ENCODE peak calls at places on chromosome 14, in four cellular contexts. A, Q, H and T are unnamed samples.

GRCh38 chr14:102362084-102362483 is 606 bp downstream of the CINP start:
- DNase-seq in Q (no peak), A (no peak), H (no peak), T (peak; percentile 14)

GRCh38 chr14:103449762-103450161 is 64.5 kb downstream of the MARK3 start:
- DNase-seq in H (no peak), Q (no peak), A (no peak), T (no peak)

GRCh38 chr14:93094121-93094918 is 21.4 kb downstream of the ITPK1 start:
- DNase-seq in H (no peak), A (no peak), Q (no peak), T (no peak)

GRCh38 chr14:104436741-104437701 is 142.5 kb upstream of the C14orf180 start:
- DNase-seq in H (no peak), A (no peak), Q (no peak), T (no peak)

GRCh38 chr14:63737582-63738006 is 9.7 kb upstream of the SGPP1 start:
- DNase-seq in H (no peak), Q (no peak), A (no peak), T (no peak)

GRCh38 chr14:74135386-74135785 is 50.6 kb downstream of the LIN52 start:
- DNase-seq in Q (no peak), H (no peak), A (no peak), T (no peak)

GRCh38 chr14:96285667-96286066 is 29.7 kb downstream of the BDKRB1 start:
- DNase-seq in A (no peak), H (no peak), Q (no peak), T (no peak)

GRCh38 chr14:93977790-93978581 is 1.6 kb upstream of the ASB2 start:
- DNase-seq in H (no peak), A (no peak), Q (peak; percentile 40), T (no peak)

GRCh38 chr14:24384169-24384568 is 14.6 kb upstream of the NYNRIN start:
- DNase-seq in Q (no peak), A (no peak), H (no peak), T (no peak)

GRCh38 chr14:89983375-89983774 is 27.6 kb downstream of the TDP1 start:
- DNase-seq in H (no peak), Q (no peak), A (no peak), T (no peak)

GRCh38 chr14:21498540-21499526 is 12.3 kb downstream of the METTL3 start:
- DNase-seq in H (no peak), Q (no peak), A (peak; percentile 81), T (no peak)

GRCh38 chr14:62736426-62737043 is 308.7 kb downstream of the KCNH5 start:
- DNase-seq in H (no peak), A (no peak), Q (no peak), T (no peak)

GRCh38 chr14:31229638-31230229 is 22.1 kb upstream of the HECTD1 start:
- DNase-seq in A (no peak), Q (no peak), H (no peak), T (peak; percentile 3)

GRCh38 chr14:56817396-56817921 is 7.2 kb upstream of the OTX2 start:
- DNase-seq in H (no peak), Q (no peak), A (no peak), T (no peak)

GRCh38 chr14:99125616-99126431 is 146.2 kb downstream of the BCL11B start:
- DNase-seq in H (no peak), Q (no peak), A (no peak), T (no peak)

GRCh38 chr14:95126906-95127530 is 30.3 kb downstream of the DICER1 start:
- DNase-seq in A (no peak), H (no peak), Q (no peak), T (no peak)

GRCh38 chr14:104732931-104733681 is 9.1 kb downstream of the ADSS1 start:
- DNase-seq in A (no peak), Q (no peak), H (no peak), T (no peak)

GRCh38 chr14:106459971-106460730 is 933.8 kb downstream of the TMEM121 start:
- DNase-seq in A (peak; percentile 45), Q (peak; percentile 38), H (no peak), T (no peak)

GRCh38 chr14:54175298-54175942 is 218.8 kb upstream of the BMP4 start:
- DNase-seq in H (peak; percentile 59), Q (no peak), A (peak; percentile 95), T (peak; percentile 38)

GRCh38 chr14:96122496-96122895 is 82.1 kb upstream of the BDKRB2 start:
- DNase-seq in Q (no peak), H (no peak), A (no peak), T (no peak)

GRCh38 chr14:76908834-76909233 is 82.6 kb downstream of the LRRC74A start:
- DNase-seq in Q (peak; percentile 39), H (no peak), A (no peak), T (peak; percentile 15)

GRCh38 chr14:36879558-36879957 is 217.9 kb downstream of the PAX9 start:
- DNase-seq in A (no peak), Q (no peak), H (no peak), T (no peak)

GRCh38 chr14:93005135-93005813 is 82.3 kb downstream of the CHGA start:
- DNase-seq in H (no peak), Q (no peak), A (no peak), T (no peak)

GRCh38 chr14:89394920-89395319 is 22.1 kb downstream of the FOXN3 start:
- DNase-seq in H (no peak), Q (no peak), A (no peak), T (no peak)